ENCODE peak calls at places on chromosome 16, in eight cellular contexts. T, A, U, M, W, K, X and H are unnamed samples.

GRCh38 chr16:25155553-25156460 is 44.3 kb downstream of the LCMT1 start:
- DNase-seq in T (no peak), A (peak; percentile 34), U (no peak), M (no peak), W (no peak), K (no peak), X (no peak), H (no peak)

GRCh38 chr16:77843412-77843811 is 55.0 kb downstream of the VAT1L start:
- DNase-seq in T (no peak), A (no peak), U (no peak), M (no peak), W (no peak), K (no peak), X (no peak), H (no peak)

GRCh38 chr16:13036600-13036999 is 135.2 kb downstream of the SHISA9 start:
- DNase-seq in T (peak; percentile 51), A (peak; percentile 11), U (peak; percentile 91), M (no peak), W (peak; percentile 62), K (peak; percentile 51), X (peak; percentile 51), H (no peak)

GRCh38 chr16:29311636-29312344 is 94.7 kb downstream of the NPIPB11 start:
- DNase-seq in T (peak; percentile 33), A (no peak), U (no peak), M (no peak), W (no peak), K (no peak), X (no peak), H (no peak)

GRCh38 chr16:17831330-17831729 is 360.6 kb upstream of the XYLT1 start:
- DNase-seq in T (no peak), A (no peak), U (no peak), M (no peak), W (no peak), K (no peak), X (no peak), H (no peak)

GRCh38 chr16:72938426-72939164 is 109.3 kb downstream of the ZFHX3 start:
- DNase-seq in T (peak; percentile 97), A (peak; percentile 93), U (no peak), M (peak; percentile 56), W (no peak), K (peak; percentile 96), X (peak; percentile 82), H (no peak)

GRCh38 chr16:52491216-52491615 is 55.7 kb downstream of the TOX3 start:
- DNase-seq in T (no peak), A (no peak), U (no peak), M (no peak), W (no peak), K (no peak), X (no peak), H (no peak)

GRCh38 chr16:47774661-47775060 is 313.5 kb downstream of the PHKB start:
- DNase-seq in T (no peak), A (peak; percentile 52), U (no peak), M (peak; percentile 45), W (no peak), K (no peak), X (no peak), H (no peak)

GRCh38 chr16:75070055-75070841 is 46.3 kb downstream of the LDHD start:
- DNase-seq in T (peak; percentile 76), A (no peak), U (no peak), M (no peak), W (no peak), K (no peak), X (peak; percentile 33), H (no peak)

GRCh38 chr16:11006666-11007065 is 62.3 kb downstream of the CLEC16A start:
- DNase-seq in T (no peak), A (no peak), U (no peak), M (no peak), W (no peak), K (no peak), X (no peak), H (no peak)

DNA sequence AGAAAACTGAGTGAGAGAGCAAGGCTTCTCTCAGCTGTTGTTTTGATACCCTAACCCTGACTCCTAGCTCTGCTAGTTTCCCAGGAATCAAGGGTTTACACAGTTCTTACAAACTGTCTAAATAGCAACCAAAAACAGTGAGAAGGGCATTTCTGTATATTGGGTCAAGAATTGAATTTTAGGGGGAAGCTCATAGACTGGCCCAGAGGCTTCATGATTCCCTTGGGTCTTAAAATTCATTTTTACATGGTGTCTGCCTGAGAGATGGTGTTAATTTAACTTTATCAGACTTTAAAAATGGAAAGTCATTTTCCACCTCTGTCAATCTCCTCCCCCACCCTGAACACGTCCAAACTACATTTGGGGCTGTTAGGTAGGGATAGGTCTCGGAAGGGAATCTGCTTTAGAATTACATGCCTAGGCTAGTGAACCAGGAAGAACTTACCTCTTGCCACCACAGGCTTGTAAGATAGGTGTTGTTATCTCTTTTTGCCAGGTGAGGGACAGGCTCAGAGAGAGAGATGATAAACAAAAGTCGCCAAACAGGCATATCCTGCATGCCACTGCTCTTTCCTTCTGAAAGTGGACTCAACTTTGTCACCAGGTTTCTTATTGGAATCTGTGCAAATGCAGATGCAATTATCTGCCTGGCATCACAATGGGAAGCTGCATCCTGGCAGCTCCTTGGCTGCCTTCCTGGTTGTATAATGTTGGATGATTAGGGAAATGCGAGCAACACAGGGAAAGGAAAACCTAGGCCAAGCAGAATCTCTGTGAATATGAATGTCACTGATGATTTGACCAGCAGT is 3.1 kb downstream of the PHAF1 start:
- DNase-seq in T (no peak), A (no peak), U (no peak), M (no peak), W (no peak), K (no peak), X (no peak), H (no peak)
- H3K4me1 ChIP-seq in T (peaks cover 24% of the 10 kb centered on the region), A (peaks cover 19% of the 10 kb centered on the region), U (peaks cover 4% of the 10 kb centered on the region), M (peaks cover 42% of the 10 kb centered on the region), W (peaks cover 17% of the 10 kb centered on the region), K (no peaks in the 10 kb centered on the region), X (peaks cover 24% of the 10 kb centered on the region), H (peaks cover 30% of the 10 kb centered on the region)

GRCh38 chr16:69111831-69112230 is 6.4 kb downstream of the HAS3 start:
- DNase-seq in T (no peak), A (no peak), U (no peak), M (no peak), W (no peak), K (no peak), X (no peak), H (no peak)
- H3K36me3 ChIP-seq in T (no peaks in the 10 kb centered on the region), A (peaks cover 30% of the 10 kb centered on the region), U (no peaks in the 10 kb centered on the region), M (no peaks in the 10 kb centered on the region), W (peaks cover 20% of the 10 kb centered on the region), K (peaks cover 5% of the 10 kb centered on the region), X (no peaks in the 10 kb centered on the region), H (peaks cover 22% of the 10 kb centered on the region)

GRCh38 chr16:50818380-50818779 is 76.5 kb downstream of the CYLD start:
- DNase-seq in T (no peak), A (no peak), U (no peak), M (no peak), W (no peak), K (no peak), X (no peak), H (no peak)

GRCh38 chr16:50820225-50820624 is 78.3 kb downstream of the CYLD start:
- DNase-seq in T (no peak), A (no peak), U (no peak), M (no peak), W (no peak), K (no peak), X (no peak), H (no peak)

GRCh38 chr16:50821586-50821985 is 79.7 kb downstream of the CYLD start:
- DNase-seq in T (no peak), A (peak; percentile 23), U (no peak), M (no peak), W (no peak), K (no peak), X (no peak), H (no peak)

GRCh38 chr16:50816901-50817555 is 75.1 kb downstream of the CYLD start:
- DNase-seq in T (no peak), A (no peak), U (no peak), M (no peak), W (no peak), K (no peak), X (no peak), H (no peak)

DNA sequence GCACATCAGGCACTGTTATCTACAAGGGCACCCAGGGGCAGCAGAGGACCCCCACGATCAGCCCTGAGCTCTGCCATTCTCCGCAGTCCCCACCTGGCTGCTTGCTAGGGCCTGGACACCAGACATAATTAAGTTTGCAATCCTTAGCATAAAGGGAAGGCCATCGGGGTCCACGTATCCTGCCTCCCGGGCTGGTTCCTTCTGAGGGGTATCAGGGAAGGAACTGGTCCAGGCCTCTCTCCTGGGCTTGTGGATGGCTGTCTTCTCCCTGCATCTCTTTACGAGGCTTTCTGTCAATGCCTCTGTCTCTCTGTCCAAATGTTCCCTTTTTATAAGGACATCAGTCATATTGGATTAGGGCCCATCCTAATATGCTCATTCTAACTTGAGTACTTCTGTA is 77.8 kb downstream of the CYLD start:
- DNase-seq in T (no peak), A (no peak), U (no peak), M (no peak), W (no peak), K (no peak), X (no peak), H (no peak)
- H3K9me3 ChIP-seq in T (no peaks in the 10 kb centered on the region), A (no peaks in the 10 kb centered on the region), U (no peaks in the 10 kb centered on the region), M (no peaks in the 10 kb centered on the region), W (no peaks in the 10 kb centered on the region), K (no peaks in the 10 kb centered on the region), X (no peaks in the 10 kb centered on the region), H (no peaks in the 10 kb centered on the region)

DNA sequence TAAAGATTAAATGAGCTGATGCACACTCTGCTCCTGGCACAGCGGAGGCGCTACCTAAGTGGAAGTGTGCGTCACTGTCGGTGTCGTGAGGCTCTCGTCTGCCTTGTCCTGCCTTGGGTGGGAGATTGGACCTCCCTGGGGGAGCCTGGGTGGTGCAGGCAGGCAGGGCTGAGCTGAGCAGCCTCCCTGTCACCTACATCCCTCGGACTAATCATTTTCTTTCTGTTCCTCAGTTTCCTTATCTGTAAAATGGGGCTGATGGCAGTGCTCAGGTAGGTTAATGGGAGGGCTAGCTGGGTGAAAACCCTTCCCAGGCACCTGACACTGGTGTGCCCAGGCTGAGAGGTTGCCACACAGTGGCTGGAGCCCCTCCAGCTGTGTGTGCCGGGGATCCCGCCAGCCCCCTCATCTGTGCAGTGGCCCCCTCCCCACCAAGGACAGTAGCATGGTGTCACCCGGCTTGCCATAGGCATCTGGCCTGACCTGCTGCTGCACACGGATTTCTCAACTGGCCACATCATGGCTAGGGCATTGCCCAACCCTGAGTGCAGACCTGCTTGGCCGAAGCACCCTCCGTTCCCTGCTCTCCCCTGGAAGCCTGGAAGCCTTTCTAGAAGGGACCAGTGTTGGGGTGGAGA is 4.3 kb downstream of the ADCY7 start:
- DNase-seq in T (no peak), A (no peak), U (no peak), M (no peak), W (no peak), K (peak; percentile 42), X (no peak), H (no peak)
- H3K4me1 ChIP-seq in T (peaks cover 4% of the 10 kb centered on the region), A (peaks cover 16% of the 10 kb centered on the region), U (peaks cover 17% of the 10 kb centered on the region), M (peaks cover 46% of the 10 kb centered on the region), W (peaks cover 72% of the 10 kb centered on the region), K (no peaks in the 10 kb centered on the region), X (no peaks in the 10 kb centered on the region), H (peaks cover 81% of the 10 kb centered on the region)

GRCh38 chr16:1374418-1375297 is 22.9 kb downstream of the GNPTG start:
- DNase-seq in T (no peak), A (no peak), U (no peak), M (no peak), W (no peak), K (no peak), X (no peak), H (no peak)
- H3K36me3 ChIP-seq in T (no peaks in the 10 kb centered on the region), A (peaks cover 26% of the 10 kb centered on the region), U (no peaks in the 10 kb centered on the region), M (no peaks in the 10 kb centered on the region), W (peaks cover 6% of the 10 kb centered on the region), K (peaks cover 5% of the 10 kb centered on the region), X (no peaks in the 10 kb centered on the region), H (no peaks in the 10 kb centered on the region)